ENCODE peak calls at places on chromosome 18, in five cellular contexts. C is activated effector memory CD4-positive, alpha-beta T cell treated with anti-CD3 and anti-CD28 coated beads, Interleukin-2, amount 50 U/mL, for 16 hours; K is ovary; E is dorsolateral prefrontal cortex; L is caudate nucleus. B is an unnamed sample.

GRCh38 chr18:79520473-79521390 is 125.0 kb downstream of the NFATC1 start:
- DNase-seq in C (peak; percentile 58), K (no peak), E (no peak), L (no peak), B (no peak)

GRCh38 chr18:51196811-51197660 is 445 bp downstream of the MEX3C start:
- DNase-seq in C (no peak), K (peak; percentile 40), E (peak; percentile 35), L (no peak), B (no peak)

GRCh38 chr18:30929718-30930117 is 112.8 kb downstream of the DSC3 start:
- DNase-seq in C (no peak), K (no peak), E (no peak), L (no peak), B (no peak)

GRCh38 chr18:50859793-50860192 is 19.1 kb upstream of the ME2 start:
- DNase-seq in C (no peak), K (no peak), E (no peak), L (no peak), B (no peak)

GRCh38 chr18:10081477-10081876 is 167.7 kb downstream of the VAPA start:
- DNase-seq in C (no peak), K (no peak), E (no peak), L (no peak), B (no peak)

GRCh38 chr18:46169464-46169941 is 65.3 kb downstream of the HAUS1 start:
- DNase-seq in C (peak; percentile 58), K (no peak), E (no peak), L (no peak), B (no peak)

GRCh38 chr18:34695300-34695699 is 14.8 kb upstream of the DTNA start:
- DNase-seq in C (no peak), K (no peak), E (no peak), L (no peak), B (no peak)

GRCh38 chr18:63405986-63406385 is 16.3 kb downstream of the VPS4B start:
- DNase-seq in C (no peak), K (no peak), E (no peak), L (no peak), B (no peak)

GRCh38 chr18:31685097-31686082 is 1.0 kb upstream of the B4GALT6 start:
- DNase-seq in C (peak; percentile 75), K (peak; percentile 59), E (peak; percentile 77), L (peak; percentile 72), B (peak; percentile 81)

GRCh38 chr18:9135912-9136314 is 668 bp upstream of the ANKRD12 start:
- DNase-seq in C (no peak), K (no peak), E (peak; percentile 32), L (no peak), B (no peak)

GRCh38 chr18:28884304-28884703 is 707.4 kb upstream of the CDH2 start:
- DNase-seq in C (no peak), K (no peak), E (no peak), L (no peak), B (no peak)

GRCh38 chr18:79925656-79925979 is 25.8 kb downstream of the SLC66A2 start:
- DNase-seq in C (peak; percentile 37), K (peak; percentile 21), E (no peak), L (no peak), B (no peak)

GRCh38 chr18:44564922-44565321 is 115.8 kb upstream of the SETBP1 start:
- DNase-seq in C (no peak), K (no peak), E (no peak), L (no peak), B (no peak)

GRCh38 chr18:58896734-58897508 is 32.2 kb downstream of the ZNF532 start:
- DNase-seq in C (no peak), K (no peak), E (no peak), L (no peak), B (no peak)

GRCh38 chr18:44638141-44638540 is 42.5 kb upstream of the SETBP1 start:
- DNase-seq in C (no peak), K (no peak), E (no peak), L (no peak), B (no peak)

GRCh38 chr18:55551227-55551626 is 36.8 kb downstream of the TCF4 start:
- DNase-seq in C (no peak), K (no peak), E (no peak), L (no peak), B (no peak)

GRCh38 chr18:8561123-8561905 is 47.9 kb upstream of the RAB12 start:
- DNase-seq in C (no peak), K (no peak), E (no peak), L (no peak), B (no peak)

GRCh38 chr18:21168880-21169279 is 57.3 kb upstream of the ROCK1 start:
- DNase-seq in C (no peak), K (no peak), E (no peak), L (no peak), B (no peak)